ENCODE peak calls at places on chromosome 6, in ten cellular contexts. B is NCI-H2171 treated with DMSO at 0.1 percent for 48 hours; X is NCI-H2029; T is MCF 10A; L is effector CD4-positive, alpha-beta T cell; Y is cardiac fibroblast; U is HepG2; G is foreskin fibroblast; N is endothelial cell; M is amniotic stem cell. J is an unnamed sample.

GRCh38 chr6:39887692-39888450 is 46.4 kb downstream of the MOCS1 start:
- DNase-seq in M (peak), B (no peak), T (no peak), L (no peak), U (peak), Y (peak), N (peak), G (peak), X (no peak), J (no peak)

GRCh38 chr6:123565529-123565928 is 71.2 kb downstream of the TRDN start:
- DNase-seq in B (no peak), M (no peak), X (no peak), U (no peak), T (no peak), Y (no peak), N (no peak), L (no peak), G (no peak), J (no peak)

GRCh38 chr6:28710466-28711191 is 184.9 kb downstream of the GPX5 start:
- DNase-seq in Y (peak), M (no peak), B (peak), G (no peak), L (no peak), U (peak), N (peak), T (peak), X (no peak), J (no peak)

GRCh38 chr6:39107034-39107433 is 8.0 kb downstream of the SAYSD1 start:
- DNase-seq in T (no peak), X (no peak), M (no peak), N (no peak), B (no peak), Y (no peak), L (no peak), U (no peak), G (no peak), J (no peak)

GRCh38 chr6:11711644-11711993 is 67.0 kb downstream of the ADTRP start:
- DNase-seq in Y (no peak), N (no peak), X (no peak), G (no peak), B (no peak), U (no peak), L (no peak), M (no peak), T (no peak), J (no peak)

GRCh38 chr6:170165085-170165484 is 125.8 kb downstream of the DLL1 start:
- DNase-seq in G (no peak), B (no peak), L (no peak), T (no peak), U (no peak), M (no peak), X (no peak), N (no peak), Y (peak), J (no peak)

GRCh38 chr6:12369781-12370262 is 79.7 kb downstream of the EDN1 start:
- DNase-seq in G (no peak), X (no peak), T (peak), N (no peak), L (no peak), U (no peak), M (no peak), Y (no peak), B (no peak), J (no peak)

GRCh38 chr6:88177961-88178464 is 11.9 kb upstream of the CNR1 start:
- DNase-seq in Y (peak), U (peak), L (no peak), T (peak), G (no peak), B (no peak), N (no peak), M (no peak), X (no peak), J (no peak)

GRCh38 chr6:40320947-40321346 is 266.2 kb downstream of the LRFN2 start:
- DNase-seq in N (no peak), L (no peak), T (no peak), X (no peak), M (no peak), U (no peak), B (no peak), Y (no peak), G (no peak), J (no peak)

GRCh38 chr6:246349-246748 is 45.9 kb upstream of the DUSP22 start:
- DNase-seq in M (no peak), N (no peak), G (no peak), B (no peak), Y (peak), T (peak), L (no peak), U (no peak), X (no peak), J (no peak)

GRCh38 chr6:16316741-16317251 is 78.4 kb downstream of the GMPR start:
- DNase-seq in T (peak), N (no peak), U (peak), G (peak), M (no peak), X (peak), B (peak), Y (peak), L (no peak), J (no peak)

GRCh38 chr6:31655349-31656237 is at the start of gene APOM:
- DNase-seq in M (no peak), T (no peak), G (no peak), N (no peak), X (no peak), L (no peak), B (no peak), U (peak), Y (no peak), J (no peak)

GRCh38 chr6:94130458-94130857 is 711.1 kb upstream of the EPHA7 start:
- DNase-seq in G (no peak), T (no peak), N (no peak), Y (no peak), B (no peak), U (no peak), M (no peak), L (no peak), X (no peak), J (no peak)

GRCh38 chr6:32597024-32597423 is 7.4 kb upstream of the HLA-DRB1 start:
- DNase-seq in M (no peak), T (no peak), X (no peak), N (no peak), U (no peak), Y (no peak), L (no peak), B (no peak), G (no peak), J (no peak)

GRCh38 chr6:84486526-84486925 is 259.1 kb upstream of the CEP162 start:
- DNase-seq in X (no peak), Y (no peak), U (no peak), B (no peak), T (no peak), M (no peak), G (no peak), N (no peak), L (no peak), J (no peak)